ENCODE peak calls at places on chromosome 16, in four cellular contexts. T is brain microvascular endothelial cell, G is fibroblast of villous mesenchyme, Z is endodermal cell. V is an unnamed sample.

GRCh38 chr16:72291531-72291981 is 119.6 kb upstream of the PMFBP1 start:
- DNase-seq in T (peak), G (peak), Z (no peak), V (peak)

GRCh38 chr16:58393138-58393504 is 850 bp downstream of the GINS3 start:
- DNase-seq in T (no peak), G (peak), Z (no peak), V (no peak)

GRCh38 chr16:50152807-50153647 is at the start of gene TENT4B:
- DNase-seq in T (peak), G (peak), Z (peak), V (no peak)

GRCh38 chr16:87207965-87208364 is 109.2 kb downstream of the C16orf95 start:
- DNase-seq in T (no peak), G (no peak), Z (no peak), V (no peak)

GRCh38 chr16:53773150-53773846 is 69.3 kb downstream of the FTO start:
- DNase-seq in T (peak), G (peak), Z (peak), V (no peak)

GRCh38 chr16:72561-73537 is at the start of gene RHBDF1:
- DNase-seq in T (no peak), G (peak), Z (peak), V (no peak)

GRCh38 chr16:28496844-28497243 is 2.4 kb downstream of the APOBR start:
- DNase-seq in T (no peak), G (no peak), Z (no peak), V (no peak)

GRCh38 chr16:28930652-28931051 is 1.1 kb upstream of the CD19 start:
- DNase-seq in T (no peak), G (no peak), Z (no peak), V (no peak)

GRCh38 chr16:63410594-63410993 is 1374.4 kb upstream of the CDH8 start:
- DNase-seq in T (no peak), G (no peak), Z (no peak), V (no peak)

GRCh38 chr16:25052161-25052511 is 37.0 kb upstream of the ARHGAP17 start:
- DNase-seq in T (no peak), G (no peak), Z (no peak), V (no peak)

GRCh38 chr16:74868501-74868900 is 93.9 kb upstream of the FA2H start:
- DNase-seq in T (peak), G (peak), Z (no peak), V (no peak)

GRCh38 chr16:82061861-82062525 is 26.9 kb downstream of the HSD17B2 start:
- DNase-seq in T (peak), G (peak), Z (no peak), V (no peak)

GRCh38 chr16:27328937-27329336 is 15.2 kb downstream of the IL4R start:
- DNase-seq in T (no peak), G (no peak), Z (no peak), V (no peak)

GRCh38 chr16:66372078-66372897 is 5.8 kb downstream of the CDH5 start:
- DNase-seq in T (no peak), G (no peak), Z (peak), V (no peak)

GRCh38 chr16:30722443-30722842 is 23.5 kb downstream of the SRCAP start:
- DNase-seq in T (no peak), G (no peak), Z (no peak), V (no peak)

GRCh38 chr16:84279871-84280270 is 14.8 kb upstream of the WFDC1 start:
- DNase-seq in T (no peak), G (no peak), Z (no peak), V (no peak)

GRCh38 chr16:1469693-1470201 is 5.1 kb downstream of the CLCN7 start:
- DNase-seq in T (no peak), G (peak), Z (no peak), V (no peak)

GRCh38 chr16:88295526-88296436 is 87.0 kb upstream of the ZNF469 start:
- DNase-seq in T (no peak), G (no peak), Z (peak), V (no peak)

GRCh38 chr16:88439706-88440105 is 13.4 kb upstream of the ZFPM1 start:
- DNase-seq in T (no peak), G (no peak), Z (no peak), V (no peak)

GRCh38 chr16:66996324-66996982 is 8.1 kb downstream of the CES4A start:
- DNase-seq in T (peak), G (peak), Z (no peak), V (peak)

GRCh38 chr16:29962344-29962994 is 590 bp downstream of the TMEM219 start:
- DNase-seq in T (no peak), G (peak), Z (no peak), V (no peak)

GRCh38 chr16:14486520-14487303 is 143.3 kb downstream of the PARN start:
- DNase-seq in T (peak), G (peak), Z (peak), V (peak)

GRCh38 chr16:50861926-50862325 is 120.0 kb downstream of the CYLD start:
- DNase-seq in T (peak), G (peak), Z (no peak), V (no peak)

GRCh38 chr16:67145746-67146145 is 5.1 kb downstream of the B3GNT9 start:
- DNase-seq in T (no peak), G (no peak), Z (no peak), V (no peak)

GRCh38 chr16:9088848-9089247 is 2.6 kb upstream of the HAPSTR1 start:
- DNase-seq in T (no peak), G (no peak), Z (no peak), V (no peak)

GRCh38 chr16:65817799-65818198 is 548.7 kb upstream of the CDH5 start:
- DNase-seq in T (no peak), G (no peak), Z (no peak), V (no peak)

GRCh38 chr16:86730597-86730996 is 152.2 kb downstream of the FOXL1 start:
- DNase-seq in T (no peak), G (no peak), Z (no peak), V (no peak)

GRCh38 chr16:72952404-72953301 is 95.3 kb downstream of the ZFHX3 start:
- DNase-seq in T (peak), G (peak), Z (no peak), V (peak)

GRCh38 chr16:47461598-47462266 is 601 bp downstream of the PHKB start:
- DNase-seq in T (peak), G (peak), Z (no peak), V (no peak)

GRCh38 chr16:81444448-81445121 is at the start of gene CMIP:
- DNase-seq in T (peak), G (peak), Z (peak), V (no peak)

GRCh38 chr16:89292443-89293078 is 75.1 kb downstream of the ZNF778 start:
- DNase-seq in T (no peak), G (no peak), Z (peak), V (no peak)

GRCh38 chr16:18059577-18059976 is 277.0 kb downstream of the NPIPA8 start:
- DNase-seq in T (no peak), G (no peak), Z (no peak), V (no peak)

GRCh38 chr16:81238296-81239011 is at the start of gene BCO1:
- DNase-seq in T (peak), G (peak), Z (peak), V (peak)

GRCh38 chr16:57278494-57278893 is 6.0 kb downstream of the PLLP start:
- DNase-seq in T (no peak), G (no peak), Z (no peak), V (no peak)

GRCh38 chr16:48622456-48623303 is 12.7 kb upstream of the N4BP1 start:
- DNase-seq in T (no peak), G (no peak), Z (no peak), V (no peak)

GRCh38 chr16:68093816-68094613 is 8.8 kb downstream of the NFATC3 start:
- DNase-seq in T (no peak), G (peak), Z (no peak), V (no peak)

GRCh38 chr16:49472598-49472997 is 99.0 kb downstream of the C16orf78 start:
- DNase-seq in T (no peak), G (no peak), Z (peak), V (no peak)

GRCh38 chr16:69071036-69071435 is 34.4 kb upstream of the HAS3 start:
- DNase-seq in T (no peak), G (no peak), Z (no peak), V (no peak)

GRCh38 chr16:58584831-58585505 is 44.7 kb downstream of the CNOT1 start:
- DNase-seq in T (no peak), G (no peak), Z (no peak), V (no peak)

GRCh38 chr16:87575027-87575804 is 27.1 kb upstream of the JPH3 start:
- DNase-seq in T (no peak), G (peak), Z (peak), V (no peak)

GRCh38 chr16:20676268-20676828 is 21.1 kb downstream of the ACSM1 start:
- DNase-seq in T (no peak), G (no peak), Z (no peak), V (no peak)

GRCh38 chr16:20675488-20676267 is 21.8 kb downstream of the ACSM1 start:
- DNase-seq in T (no peak), G (no peak), Z (peak), V (no peak)

GRCh38 chr16:20676867-20677266 is 20.6 kb downstream of the ACSM1 start:
- DNase-seq in T (no peak), G (no peak), Z (no peak), V (no peak)

GRCh38 chr16:20673882-20674683 is 23.4 kb downstream of the ACSM1 start:
- DNase-seq in T (no peak), G (no peak), Z (no peak), V (no peak)

DNA sequence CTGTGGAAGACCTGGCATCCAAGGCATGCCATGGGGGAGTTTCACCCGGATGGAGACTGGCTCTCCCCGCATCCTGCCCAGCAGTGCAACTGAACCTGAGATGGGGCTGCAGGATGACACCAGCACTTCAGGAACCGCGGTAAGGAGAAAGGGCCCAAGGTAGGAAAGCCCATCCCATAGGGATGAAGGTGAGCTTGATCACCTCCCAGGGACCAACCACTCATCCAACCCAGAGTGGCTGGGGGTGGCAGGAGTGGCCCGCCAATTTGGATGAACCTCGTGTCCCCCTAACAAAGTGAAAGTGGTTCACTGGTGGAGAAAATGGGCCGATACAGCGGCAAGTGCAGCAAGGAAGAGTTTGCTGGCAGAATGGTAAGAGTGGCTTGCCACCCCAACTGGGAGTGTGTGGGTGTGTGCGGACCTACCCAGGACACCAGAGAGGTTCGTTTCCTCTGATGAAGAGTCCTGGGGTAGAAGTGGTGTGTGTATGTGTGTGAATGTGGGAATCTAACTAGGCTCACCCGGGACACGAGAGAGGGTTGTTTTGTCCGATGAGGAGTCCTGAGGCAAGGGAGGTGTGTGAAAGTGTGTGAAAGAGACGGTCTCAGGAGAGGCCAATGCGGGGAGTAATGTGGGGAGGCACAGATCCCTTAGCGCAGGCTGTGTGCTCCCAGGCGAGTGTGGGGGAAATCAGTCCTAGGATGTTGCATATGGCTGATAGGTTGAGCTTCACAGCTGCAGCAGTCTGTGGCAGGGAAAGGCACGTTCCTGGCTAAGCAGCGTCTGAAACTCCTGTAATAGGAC is 22.6 kb downstream of the ACSM1 start:
- DNase-seq in T (no peak), G (no peak), Z (peak), V (no peak)
- H3K4me3 ChIP-seq in T (no peak), G (peak), Z (no peak), V (no peak)

DNA sequence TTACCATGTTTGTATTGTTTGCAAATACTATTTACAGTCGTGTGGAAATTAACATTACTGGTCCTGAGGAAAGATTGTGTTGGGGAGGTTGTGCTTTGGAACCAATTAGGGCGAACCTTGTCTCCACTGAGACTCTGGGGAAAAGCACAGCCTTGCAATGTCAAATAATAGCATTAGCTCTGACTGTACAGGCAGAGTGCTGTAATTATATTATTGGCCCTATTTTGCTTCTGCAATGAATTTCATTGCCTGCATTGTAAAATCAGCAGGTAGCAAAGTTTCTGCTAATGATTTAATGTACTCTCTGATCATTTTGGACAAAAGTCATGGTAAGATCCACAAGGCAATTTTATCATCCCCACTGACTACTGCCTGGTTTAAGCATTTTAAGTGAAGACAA is 97.1 kb downstream of the WWOX start:
- DNase-seq in T (no peak), G (no peak), Z (no peak), V (no peak)
- H3K4me3 ChIP-seq in T (no peak), G (no peak), Z (no peak), V (no peak)

DNA sequence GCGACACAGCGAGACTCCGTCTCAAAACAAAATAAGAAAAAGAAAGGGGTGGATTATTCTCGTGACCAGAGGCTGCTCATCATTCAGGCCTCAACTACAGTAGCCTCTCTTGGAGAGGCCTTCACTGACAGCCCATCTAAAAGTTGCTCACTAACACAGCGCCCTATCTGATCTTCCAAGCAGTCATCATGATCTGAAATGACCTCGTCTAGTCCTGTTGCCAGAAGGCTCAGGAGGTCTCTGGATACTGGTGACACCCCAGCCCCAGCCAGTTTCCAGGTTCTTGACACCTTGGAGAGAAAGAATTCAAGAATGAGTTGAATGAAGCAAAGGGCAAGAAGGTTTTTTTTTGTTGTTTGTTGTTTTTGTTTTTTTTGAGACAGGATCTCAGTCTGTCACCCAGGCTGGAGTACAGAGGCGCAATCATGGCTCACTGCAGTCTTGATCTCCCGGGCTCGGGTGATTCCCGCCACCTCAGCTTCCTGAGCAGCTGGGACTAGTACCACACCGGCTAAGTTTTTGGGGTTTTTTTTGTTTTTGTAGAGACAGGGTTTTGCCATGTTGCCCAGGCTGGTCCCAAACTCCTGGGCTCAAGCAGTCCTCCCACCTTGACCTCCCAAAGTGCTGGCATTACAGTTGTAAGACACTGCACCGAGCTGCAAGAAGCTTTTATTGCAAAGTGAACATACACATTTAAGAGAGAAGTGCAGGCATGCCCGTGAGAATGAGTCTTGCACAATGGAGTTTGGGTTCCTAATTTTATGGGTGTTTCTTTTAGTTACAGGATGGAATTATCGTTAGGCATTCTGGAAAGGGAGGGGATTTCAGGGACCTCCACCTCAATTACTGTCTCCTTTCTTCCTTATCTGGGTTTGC is 2.7 kb upstream of the ZC3H7A start:
- DNase-seq in T (no peak), G (peak), Z (no peak), V (no peak)
- H3K4me3 ChIP-seq in T (no peak), G (peak), Z (no peak), V (no peak)

GRCh38 chr16:13338044-13338443 is 436.6 kb downstream of the SHISA9 start:
- DNase-seq in T (no peak), G (no peak), Z (no peak), V (no peak)

GRCh38 chr16:13342675-13343074 is 441.3 kb downstream of the SHISA9 start:
- DNase-seq in T (no peak), G (no peak), Z (no peak), V (no peak)

GRCh38 chr16:13348416-13348815 is 447.0 kb downstream of the SHISA9 start:
- DNase-seq in T (no peak), G (no peak), Z (no peak), V (no peak)

DNA sequence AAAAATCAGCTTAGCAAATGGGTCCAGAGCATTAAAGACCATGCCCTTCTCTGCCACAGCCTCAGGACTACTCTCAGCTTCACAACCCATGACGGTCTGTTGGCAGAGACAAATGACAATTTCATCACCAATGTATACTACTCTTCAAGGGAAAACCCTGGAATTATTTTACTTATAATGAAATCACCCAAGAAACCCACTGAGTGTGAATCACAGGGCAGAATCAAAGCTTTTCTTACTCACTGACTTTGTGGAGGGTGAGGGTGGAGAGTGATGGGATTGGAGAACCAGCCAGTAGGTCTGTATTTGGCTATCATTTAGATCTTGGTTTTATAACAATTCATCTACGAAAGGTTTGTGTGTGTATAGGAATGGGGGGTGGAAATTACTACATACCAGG is 442.6 kb downstream of the SHISA9 start:
- DNase-seq in T (no peak), G (no peak), Z (no peak), V (no peak)
- H3K4me3 ChIP-seq in T (no peak), G (no peak), Z (no peak), V (no peak)

GRCh38 chr16:11852092-11852809 is 909 bp upstream of the RSL1D1 start:
- DNase-seq in T (no peak), G (no peak), Z (no peak), V (no peak)

GRCh38 chr16:11843861-11844260 is 7.5 kb downstream of the RSL1D1 start:
- DNase-seq in T (no peak), G (no peak), Z (no peak), V (no peak)

GRCh38 chr16:11844499-11844898 is 6.8 kb downstream of the RSL1D1 start:
- DNase-seq in T (no peak), G (no peak), Z (no peak), V (no peak)

GRCh38 chr16:11851301-11852091 is at the start of gene RSL1D1:
- DNase-seq in T (peak), G (peak), Z (peak), V (peak)

DNA sequence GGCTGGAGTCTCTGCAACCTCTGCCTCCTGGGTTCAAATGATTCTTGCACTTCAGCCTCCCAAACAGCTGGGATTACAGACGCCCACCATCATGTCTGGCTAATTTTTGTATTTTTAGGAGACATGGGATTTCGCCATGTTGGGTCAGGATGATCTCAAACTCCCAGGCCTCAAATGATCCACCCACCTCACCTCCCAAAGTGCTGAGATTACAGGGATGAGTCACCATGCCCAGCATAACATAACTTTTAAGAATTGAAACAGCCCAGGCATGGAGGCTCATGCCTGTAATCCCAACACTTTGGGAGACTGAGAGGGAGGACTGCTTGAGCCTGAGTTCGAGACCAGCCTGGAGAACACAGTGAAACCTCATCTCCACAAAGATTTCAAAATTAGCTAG is 2.5 kb downstream of the RSL1D1 start:
- DNase-seq in T (peak), G (peak), Z (no peak), V (no peak)
- H3K4me3 ChIP-seq in T (no peak), G (no peak), Z (peak), V (no peak)

GRCh38 chr16:23183486-23183862 is 929 bp downstream of the SCNN1G start:
- DNase-seq in T (no peak), G (no peak), Z (peak), V (no peak)
- H3K4me3 ChIP-seq in T (no peak), G (no peak), Z (no peak), V (no peak)